ENCODE peak calls at places on chromosomes 7 and 10, in six cellular contexts. K is neuronal stem cell, T is H9, H is IMR-90, A is H1, B is mesenchymal stem cell. N is an unnamed sample.

GRCh38 chr7:85274452-85274851 is 87.6 kb upstream of the SEMA3D start:
- DNase-seq in K (no peak), T (no peak), H (no peak), A (no peak), B (no peak), N (peak; percentile 7)

GRCh38 chr10:11687357-11687771 is 54.8 kb upstream of the ECHDC3 start:
- DNase-seq in K (no peak), T (no peak), H (no peak), A (no peak), B (peak; percentile 12), N (peak; percentile 84)

GRCh38 chr10:33229252-33229943 is 105.1 kb downstream of the NRP1 start:
- DNase-seq in K (no peak), T (no peak), H (no peak), A (no peak), B (no peak), N (no peak)

GRCh38 chr7:147711429-147711828 is 879.1 kb upstream of the C7orf33 start:
- DNase-seq in K (no peak), T (no peak), H (no peak), A (no peak), B (no peak), N (no peak)

GRCh38 chr10:51251110-51251509 is 176.8 kb downstream of the PRKG1 start:
- DNase-seq in K (no peak), T (no peak), H (no peak), A (no peak), B (peak; percentile 25), N (no peak)

GRCh38 chr7:81244213-81244612 is 325.4 kb upstream of the SEMA3C start:
- DNase-seq in K (no peak), T (no peak), H (peak; percentile 35), A (no peak), B (peak; percentile 10), N (no peak)

GRCh38 chr7:44767912-44768662 is 19.4 kb downstream of the ZMIZ2 start:
- DNase-seq in K (no peak), T (no peak), H (peak; percentile 77), A (no peak), B (peak; percentile 55), N (no peak)

GRCh38 chr7:94252971-94253370 is 141.7 kb upstream of the COL1A2 start:
- DNase-seq in K (no peak), T (no peak), H (no peak), A (no peak), B (peak; percentile 21), N (no peak)

GRCh38 chr7:130560972-130561371 is 69.1 kb downstream of the MEST start:
- DNase-seq in K (no peak), T (no peak), H (peak; percentile 43), A (peak; percentile 1), B (peak; percentile 53), N (peak; percentile 54)

GRCh38 chr10:92747066-92747465 is 57.3 kb downstream of the HHEX start:
- DNase-seq in K (no peak), T (no peak), H (no peak), A (no peak), B (no peak), N (no peak)

GRCh38 chr10:71391701-71392100 is 5.0 kb upstream of the CDH23 start:
- DNase-seq in K (no peak), T (peak; percentile 5), H (no peak), A (no peak), B (no peak), N (no peak)

GRCh38 chr7:71245038-71245437 is 113.1 kb downstream of the GALNT17 start:
- DNase-seq in K (no peak), T (no peak), H (no peak), A (no peak), B (no peak), N (no peak)

GRCh38 chr10:75431180-75432111 is at the start of gene LRMDA:
- DNase-seq in K (no peak), T (no peak), H (no peak), A (no peak), B (peak; percentile 50), N (no peak)
- H4K8ac ChIP-seq in K (no peak within 1 kb of the TSS), T (no peak within 1 kb of the TSS), H (no peak within 1 kb of the TSS), A (no peak within 1 kb of the TSS), B (peak within 1 kb of the TSS; percentile 66), N (no peak within 1 kb of the TSS)

GRCh38 chr10:119404719-119405504 is 137.6 kb downstream of the RGS10 start:
- DNase-seq in K (no peak), T (no peak), H (no peak), A (no peak), B (no peak), N (no peak)

GRCh38 chr10:119405505-119405807 is 137.1 kb downstream of the RGS10 start:
- DNase-seq in K (no peak), T (no peak), H (no peak), A (no peak), B (no peak), N (no peak)

GRCh38 chr10:119408072-119408471 is 134.4 kb downstream of the RGS10 start:
- DNase-seq in K (no peak), T (no peak), H (no peak), A (no peak), B (no peak), N (no peak)

GRCh38 chr10:119406888-119407777 is 135.4 kb downstream of the RGS10 start:
- DNase-seq in K (no peak), T (no peak), H (no peak), A (no peak), B (peak; percentile 42), N (no peak)

GRCh38 chr10:119406137-119406536 is 136.4 kb downstream of the RGS10 start:
- DNase-seq in K (no peak), T (no peak), H (no peak), A (no peak), B (no peak), N (no peak)
- H2BK120ac ChIP-seq in K (no peak overlapping the region), T (no peak overlapping the region), H (peak overlapping the region; percentile 29), A (no peak overlapping the region), B (peak overlapping the region; percentile 91), N (no peak overlapping the region)

GRCh38 chr10:95693331-95693667 is 428 bp downstream of the TCTN3 start:
- DNase-seq in K (peak; percentile 3), T (no peak), H (peak; percentile 2), A (no peak), B (peak; percentile 18), N (peak; percentile 29)
- H4K8ac ChIP-seq in K (no peak overlapping the region), T (no peak overlapping the region), H (peak overlapping the region; percentile 13), A (peak overlapping the region; percentile 92), B (no peak overlapping the region), N (no peak overlapping the region)

GRCh38 chr10:122505885-122506284 is 44.5 kb downstream of the HTRA1 start:
- DNase-seq in K (no peak), T (no peak), H (no peak), A (no peak), B (no peak), N (no peak)

GRCh38 chr10:122510326-122510725 is 49.0 kb downstream of the HTRA1 start:
- DNase-seq in K (no peak), T (no peak), H (no peak), A (no peak), B (no peak), N (no peak)

GRCh38 chr10:122510736-122511135 is 49.4 kb downstream of the HTRA1 start:
- DNase-seq in K (no peak), T (no peak), H (no peak), A (no peak), B (no peak), N (no peak)

GRCh38 chr10:122507661-122508060 is 46.3 kb downstream of the HTRA1 start:
- DNase-seq in K (no peak), T (no peak), H (no peak), A (no peak), B (no peak), N (no peak)

DNA sequence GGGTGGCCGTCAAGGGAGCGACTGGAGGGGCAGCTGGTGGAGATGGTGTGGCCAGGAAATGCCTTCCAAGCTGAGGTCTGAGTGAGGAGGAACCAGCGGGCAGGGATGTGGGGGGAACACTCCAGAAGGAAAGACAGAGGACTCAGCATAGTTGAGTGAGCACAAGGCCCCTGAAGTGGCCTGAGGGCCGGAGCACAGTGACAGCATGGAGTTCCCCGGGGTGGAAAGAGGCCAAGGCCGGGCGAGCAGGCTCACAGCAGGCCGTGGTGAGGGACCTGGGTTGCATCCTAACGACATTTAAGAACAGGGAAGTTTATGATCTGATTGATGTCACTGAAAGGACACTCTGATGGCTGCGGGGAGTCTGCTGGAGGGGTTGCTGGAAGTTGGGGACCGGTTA is 48.0 kb downstream of the HTRA1 start:
- DNase-seq in K (no peak), T (no peak), H (no peak), A (no peak), B (no peak), N (no peak)
- H2BK120ac ChIP-seq in K (no peak overlapping the region), T (no peak overlapping the region), H (no peak overlapping the region), A (no peak overlapping the region), B (no peak overlapping the region), N (no peak overlapping the region)

GRCh38 chr7:117731455-117731854 is 141.8 kb downstream of the CTTNBP2 start:
- DNase-seq in K (no peak), T (no peak), H (peak; percentile 22), A (no peak), B (peak; percentile 88), N (peak; percentile 37)
- H4K8ac ChIP-seq in K (no peak overlapping the region), T (no peak overlapping the region), H (no peak overlapping the region), A (no peak overlapping the region), B (peak overlapping the region; percentile 45), N (no peak overlapping the region)

GRCh38 chr7:101113860-101114259 is 13.0 kb upstream of the SERPINE1 start:
- DNase-seq in K (no peak), T (no peak), H (no peak), A (no peak), B (no peak), N (no peak)

GRCh38 chr7:101111261-101111660 is 15.6 kb upstream of the SERPINE1 start:
- DNase-seq in K (no peak), T (no peak), H (no peak), A (no peak), B (no peak), N (no peak)

GRCh38 chr7:101114492-101114891 is 12.4 kb upstream of the SERPINE1 start:
- DNase-seq in K (no peak), T (no peak), H (no peak), A (no peak), B (no peak), N (no peak)

GRCh38 chr7:101109368-101109767 is 17.5 kb upstream of the SERPINE1 start:
- DNase-seq in K (no peak), T (no peak), H (no peak), A (no peak), B (no peak), N (no peak)

GRCh38 chr7:101112233-101112632 is 14.7 kb upstream of the SERPINE1 start:
- DNase-seq in K (no peak), T (no peak), H (no peak), A (no peak), B (peak; percentile 95), N (no peak)
- H2BK120ac ChIP-seq in K (peak overlapping the region; percentile 87), T (no peak overlapping the region), H (peak overlapping the region; percentile 50), A (no peak overlapping the region), B (peak overlapping the region; percentile 89), N (no peak overlapping the region)

N was measured in mesendoderm.